ENCODE peak calls at places on chromosomes 7 and 10, in five cellular contexts. N, C, Z, M and O are unnamed samples.

GRCh38 chr7:29342761-29343160 is 148.2 kb downstream of the CHN2 start:
- DNase-seq in N (no peak), C (no peak), Z (no peak), M (no peak), O (no peak)

GRCh38 chr7:2431260-2431867 is 28.0 kb downstream of the CHST12 start:
- DNase-seq in N (no peak), C (no peak), Z (no peak), M (no peak), O (peak)

GRCh38 chr10:109207361-109207760 is 716.0 kb downstream of the XPNPEP1 start:
- DNase-seq in N (no peak), C (no peak), Z (no peak), M (no peak), O (no peak)

GRCh38 chr7:159147246-159147645 is 2.6 kb upstream of the VIPR2 start:
- DNase-seq in N (no peak), C (no peak), Z (peak), M (peak), O (no peak)

GRCh38 chr7:50745835-50746234 is 36.9 kb downstream of the GRB10 start:
- DNase-seq in N (no peak), C (no peak), Z (no peak), M (no peak), O (no peak)

GRCh38 chr7:41984888-41985287 is 252.1 kb downstream of the GLI3 start:
- DNase-seq in N (no peak), C (no peak), Z (no peak), M (no peak), O (no peak)

GRCh38 chr7:16813232-16813616 is 8.4 kb upstream of the AGR2 start:
- DNase-seq in N (no peak), C (no peak), Z (no peak), M (no peak), O (no peak)

GRCh38 chr7:128104109-128104742 is 73.0 kb upstream of the LRRC4 start:
- DNase-seq in N (no peak), C (peak), Z (peak), M (no peak), O (peak)

GRCh38 chr10:839550-840205 is 91.8 kb downstream of the LARP4B start:
- DNase-seq in N (no peak), C (no peak), Z (no peak), M (no peak), O (no peak)

GRCh38 chr10:47326927-47327330 is 4.7 kb downstream of the GDF2 start:
- DNase-seq in N (no peak), C (no peak), Z (no peak), M (no peak), O (no peak)

GRCh38 chr7:27066148-27066547 is 29.7 kb downstream of the HOXA1 start:
- DNase-seq in N (peak), C (no peak), Z (no peak), M (no peak), O (no peak)

GRCh38 chr10:112565434-112566053 is 118.5 kb downstream of the VTI1A start:
- DNase-seq in N (no peak), C (no peak), Z (no peak), M (no peak), O (no peak)

GRCh38 chr7:106039486-106040060 is 72.5 kb downstream of the SYPL1 start:
- DNase-seq in N (peak), C (no peak), Z (no peak), M (no peak), O (no peak)

GRCh38 chr7:44633254-44634186 is 27.1 kb downstream of the OGDH start:
- DNase-seq in N (peak), C (peak), Z (peak), M (no peak), O (no peak)

GRCh38 chr10:77456414-77456813 is 181.2 kb downstream of the KCNMA1 start:
- DNase-seq in N (no peak), C (no peak), Z (no peak), M (no peak), O (no peak)
- TF ChIP-seq CTCF in N (peak), C (no peak), Z (no peak), M (no peak), O (no peak)

GRCh38 chr10:63630085-63630927 is 109.1 kb downstream of the REEP3 start:
- DNase-seq in N (peak), C (peak), Z (peak), M (peak), O (peak)
- TF ChIP-seq CTCF in N (no peak), C (no peak), Z (no peak), M (no peak), O (no peak)

GRCh38 chr10:30833625-30833970 is 198.1 kb downstream of the ZNF438 start:
- DNase-seq in N (no peak), C (no peak), Z (no peak), M (no peak), O (no peak)
- TF ChIP-seq CTCF in N (no peak), C (no peak), Z (no peak), M (no peak), O (no peak)

GRCh38 chr10:124296121-124296812 is 122.5 kb downstream of the OAT start:
- DNase-seq in N (no peak), C (no peak), Z (no peak), M (peak), O (no peak)
- TF ChIP-seq CTCF in N (no peak), C (no peak), Z (no peak), M (no peak), O (no peak)